ENCODE peak calls at places on chromosomes 7 and 10, in eight cellular contexts. N is naive thymus-derived CD8-positive, alpha-beta T cell; F is stimulated activated naive CD8-positive, alpha-beta T cell treated with anti-CD3 and anti-CD28 coated beads, Interleukin-15, amount 100 ng/mL, for 72 hours; Y is activated CD8-positive, alpha-beta memory T cell treated with anti-CD3 and anti-CD28 coated beads for 48 hours; M is upper lobe of left lung; X is glomerular endothelial cell; V is substantia nigra; O is fibroblast of pulmonary artery. H is an unnamed sample.

GRCh38 chr7:131947661-131948060 is 391.2 kb upstream of the PODXL start:
- DNase-seq in M (no peak), N (no peak), O (no peak), V (no peak), X (no peak), Y (no peak), F (no peak), H (no peak)

GRCh38 chr10:34024708-34025425 is 690.4 kb upstream of the NRP1 start:
- DNase-seq in F (no peak), Y (no peak), N (no peak), M (no peak), X (no peak), V (no peak), O (peak; percentile 33), H (peak; percentile 18)

GRCh38 chr7:74164985-74165456 is 9.1 kb upstream of the EIF4H start:
- DNase-seq in F (no peak), V (no peak), O (peak; percentile 34), X (no peak), Y (no peak), N (no peak), M (no peak), H (peak; percentile 31)

GRCh38 chr7:43692582-43693373 is 36.5 kb downstream of the COA1 start:
- DNase-seq in Y (no peak), N (no peak), X (no peak), V (no peak), O (no peak), F (no peak), M (no peak), H (peak; percentile 46)

GRCh38 chr7:8190121-8190895 is 71.7 kb downstream of the ICA1 start:
- DNase-seq in N (peak; percentile 34), Y (no peak), V (peak; percentile 9), X (peak; percentile 20), F (peak; percentile 24), O (peak; percentile 59), M (peak; percentile 43), H (peak; percentile 59)

GRCh38 chr7:99860281-99861127 is 16.3 kb downstream of the OR2AE1 start:
- DNase-seq in N (no peak), M (no peak), O (peak; percentile 32), V (no peak), F (no peak), Y (no peak), X (no peak), H (peak; percentile 91)

GRCh38 chr10:84201244-84201606 is 6.9 kb downstream of the CDHR1 start:
- DNase-seq in M (no peak), F (no peak), X (no peak), O (no peak), N (no peak), Y (no peak), V (no peak), H (no peak)

GRCh38 chr10:78511324-78512204 is 477.9 kb downstream of the RPS24 start:
- DNase-seq in M (no peak), O (no peak), Y (no peak), F (no peak), V (no peak), N (no peak), X (no peak), H (no peak)

GRCh38 chr7:154342971-154343633 is 290.9 kb downstream of the DPP6 start:
- DNase-seq in O (no peak), X (no peak), Y (no peak), M (no peak), V (no peak), F (no peak), N (no peak), H (no peak)

GRCh38 chr10:4034907-4035581 is 250.0 kb upstream of the KLF6 start:
- DNase-seq in N (no peak), Y (no peak), O (peak; percentile 22), V (no peak), X (no peak), F (peak; percentile 8), M (peak; percentile 56), H (peak; percentile 66)

GRCh38 chr7:12423995-12424745 is 20.5 kb upstream of the VWDE start:
- DNase-seq in M (no peak), N (no peak), O (no peak), V (no peak), F (no peak), X (no peak), Y (no peak), H (no peak)

GRCh38 chr10:3886191-3886590 is 101.2 kb upstream of the KLF6 start:
- DNase-seq in V (no peak), M (peak; percentile 52), X (no peak), Y (no peak), N (no peak), F (no peak), O (peak; percentile 66), H (no peak)